ENCODE peak calls at places on chromosome 9, in six cellular contexts. W is stimulated activated CD8-positive, alpha-beta memory T cell treated with anti-CD3 and anti-CD28 coated beads, Interleukin-12 subunit alpha, Interleukin-12 subunit beta, amount 100 ng/mL, for 4 hours; J is glutamatergic neuron; R is hepatic stellate cell; X is nucleus accumbens; B is bronchial epithelial cell. Q is an unnamed sample.

GRCh38 chr9:13665418-13666066 is 386.1 kb upstream of the MPDZ start:
- DNase-seq in W (no peak), B (peak; percentile 1), J (no peak), X (no peak), R (peak; percentile 27), Q (no peak)

GRCh38 chr9:14205463-14205862 is 108.5 kb downstream of the NFIB start:
- DNase-seq in W (no peak), X (no peak), R (peak; percentile 26), B (peak; percentile 97), J (no peak), Q (no peak)

GRCh38 chr9:82982271-82982880 is 80.6 kb downstream of the RASEF start:
- DNase-seq in B (peak; percentile 54), X (no peak), J (no peak), W (no peak), R (no peak), Q (no peak)

GRCh38 chr9:86176468-86176867 is 77.1 kb upstream of the GOLM1 start:
- DNase-seq in R (no peak), J (no peak), B (peak; percentile 67), X (no peak), W (no peak), Q (no peak)

GRCh38 chr9:133971121-133971951 is 20.8 kb downstream of the VAV2 start:
- DNase-seq in B (no peak), W (no peak), J (peak; percentile 25), X (no peak), R (no peak), Q (no peak)

GRCh38 chr9:130860458-130861316 is 25.6 kb downstream of the ABL1 start:
- DNase-seq in J (no peak), X (no peak), B (peak; percentile 80), R (peak; percentile 93), W (no peak), Q (peak; percentile 38)

GRCh38 chr9:78566948-78567675 is 270.2 kb downstream of the PSAT1 start:
- DNase-seq in X (no peak), W (no peak), J (no peak), R (peak; percentile 22), B (peak; percentile 33), Q (no peak)

GRCh38 chr9:96021616-96022444 is 146.3 kb downstream of the ERCC6L2 start:
- DNase-seq in B (no peak), J (peak; percentile 28), R (no peak), W (no peak), X (no peak), Q (no peak)

GRCh38 chr9:134575817-134576176 is 65.8 kb upstream of the COL5A1 start:
- DNase-seq in W (no peak), B (no peak), R (no peak), J (no peak), X (no peak), Q (peak; percentile 3)

GRCh38 chr9:126226991-126227937 is 99.4 kb upstream of the MVB12B start:
- DNase-seq in X (no peak), W (no peak), B (no peak), J (no peak), R (no peak), Q (peak; percentile 7)

GRCh38 chr9:108609895-108610253 is 245.9 kb downstream of the ACTL7B start:
- DNase-seq in B (no peak), W (no peak), R (no peak), J (no peak), X (no peak), Q (no peak)

GRCh38 chr9:137834846-137835546 is 42.6 kb upstream of the CACNA1B start:
- DNase-seq in W (no peak), B (no peak), J (no peak), R (no peak), X (no peak), Q (no peak)

GRCh38 chr9:34197756-34198711 is 19.2 kb downstream of the UBAP1 start:
- DNase-seq in J (peak; percentile 19), B (no peak), W (no peak), X (no peak), R (no peak), Q (no peak)

GRCh38 chr9:109574061-109574882 is 76.2 kb upstream of the PTPN3 start:
- DNase-seq in B (peak; percentile 63), J (no peak), X (no peak), R (peak; percentile 37), W (no peak), Q (peak; percentile 47)

GRCh38 chr9:21590058-21590996 is 108.2 kb upstream of the IFNE start:
- DNase-seq in W (no peak), X (no peak), J (no peak), R (no peak), B (peak; percentile 42), Q (no peak)

GRCh38 chr9:14348241-14349140 is 34.5 kb upstream of the NFIB start:
- DNase-seq in W (no peak), R (peak; percentile 35), J (no peak), B (peak; percentile 12), X (no peak), Q (no peak)

GRCh38 chr9:81070689-81071088 is 618.7 kb downstream of the TLE1 start:
- DNase-seq in X (no peak), B (no peak), W (no peak), J (no peak), R (no peak), Q (no peak)

GRCh38 chr9:91422832-91423711 is 560 bp downstream of the NFIL3 start:
- DNase-seq in X (peak; percentile 17), R (peak; percentile 63), J (peak; percentile 70), W (peak; percentile 31), B (peak; percentile 59), Q (peak; percentile 74)

GRCh38 chr9:110521211-110521610 is 58.3 kb downstream of the SVEP1 start:
- DNase-seq in J (no peak), B (peak; percentile 60), W (no peak), R (no peak), X (no peak), Q (no peak)

GRCh38 chr9:99474186-99474585 is 252.1 kb downstream of the SEC61B start:
- DNase-seq in R (no peak), J (no peak), X (no peak), B (no peak), W (no peak), Q (no peak)

GRCh38 chr9:130927995-130928900 is 10.8 kb downstream of the FIBCD1 start:
- DNase-seq in R (peak; percentile 51), B (peak; percentile 90), W (no peak), J (no peak), X (no peak), Q (peak; percentile 79)

GRCh38 chr9:79657891-79658290 is 86.1 kb downstream of the TLE4 start:
- DNase-seq in J (no peak), W (no peak), R (no peak), X (no peak), B (no peak), Q (no peak)

GRCh38 chr9:114059047-114059803 is 18.9 kb downstream of the AMBP start:
- DNase-seq in W (no peak), J (peak; percentile 57), X (no peak), R (peak; percentile 76), B (no peak), Q (peak; percentile 16)

GRCh38 chr9:120439147-120439546 is 140.8 kb downstream of the CDK5RAP2 start:
- DNase-seq in R (no peak), X (no peak), B (no peak), W (no peak), J (peak; percentile 31), Q (no peak)

GRCh38 chr9:121859646-121860045 is 208.2 kb downstream of the DAB2IP start:
- DNase-seq in X (no peak), J (no peak), W (no peak), R (no peak), B (no peak), Q (no peak)

GRCh38 chr9:126612813-126613641 is 701 bp upstream of the LMX1B start:
- DNase-seq in J (peak; percentile 23), B (no peak), W (no peak), X (no peak), R (peak; percentile 16), Q (no peak)

GRCh38 chr9:121026260-121026691 is 23.8 kb downstream of the C5 start:
- DNase-seq in W (no peak), X (no peak), J (no peak), B (peak; percentile 32), R (peak; percentile 7), Q (no peak)

GRCh38 chr9:79236466-79236865 is 335.3 kb upstream of the TLE4 start:
- DNase-seq in R (no peak), B (peak; percentile 35), W (no peak), X (no peak), J (no peak), Q (no peak)

GRCh38 chr9:6667633-6668280 is 22.2 kb upstream of the GLDC start:
- DNase-seq in B (peak; percentile 47), J (no peak), X (no peak), R (peak; percentile 40), W (no peak), Q (no peak)

GRCh38 chr9:104941597-104941996 is 13.6 kb upstream of the ABCA1 start:
- DNase-seq in X (no peak), B (no peak), R (no peak), W (no peak), J (no peak), Q (no peak)

GRCh38 chr9:123658792-123659191 is 271.1 kb downstream of the DENND1A start:
- DNase-seq in B (no peak), X (no peak), J (no peak), W (no peak), R (no peak), Q (no peak)

GRCh38 chr9:120863833-120864232 is 13.2 kb downstream of the PHF19 start:
- DNase-seq in X (no peak), J (no peak), B (no peak), R (no peak), W (no peak), Q (no peak)

GRCh38 chr9:136439550-136440408 is at the start of gene INPP5E:
- DNase-seq in B (peak; percentile 11), R (peak; percentile 93), X (no peak), W (peak; percentile 75), J (peak; percentile 91), Q (peak; percentile 75)